ENCODE peak calls at places on chromosomes 16 and 17, in six cellular contexts. S is HepG2, T is A549, M is K562, Y is GM12878, Q is endothelial cell of umbilical vein. W is an unnamed sample.

GRCh38 chr17:50414808-50415207 is 11.2 kb upstream of the ACSF2 start:
- DNase-seq in S (no peak), T (no peak), M (no peak), Y (no peak), Q (no peak), W (no peak)

GRCh38 chr16:50308237-50308965 is 42.0 kb downstream of the ADCY7 start:
- DNase-seq in S (no peak), T (no peak), M (no peak), Y (no peak), Q (no peak), W (no peak)

GRCh38 chr16:83974475-83974874 is 6.4 kb downstream of the NECAB2 start:
- DNase-seq in S (no peak), T (no peak), M (no peak), Y (no peak), Q (no peak), W (no peak)

GRCh38 chr16:54657058-54657708 is 273.5 kb upstream of the IRX5 start:
- DNase-seq in S (no peak), T (peak), M (no peak), Y (no peak), Q (no peak), W (no peak)

GRCh38 chr16:3087836-3088235 is 11.3 kb downstream of the ZSCAN10 start:
- DNase-seq in S (no peak), T (no peak), M (no peak), Y (no peak), Q (no peak), W (no peak)

GRCh38 chr17:27535178-27535928 is 79.1 kb downstream of the KSR1 start:
- DNase-seq in S (no peak), T (no peak), M (peak), Y (no peak), Q (peak), W (no peak)

GRCh38 chr16:23141959-23142740 is 7.1 kb downstream of the USP31 start:
- DNase-seq in S (peak), T (no peak), M (no peak), Y (no peak), Q (no peak), W (no peak)

GRCh38 chr16:78932395-78932794 is 668.1 kb downstream of the MAF start:
- DNase-seq in S (no peak), T (no peak), M (no peak), Y (no peak), Q (no peak), W (no peak)

GRCh38 chr16:84821728-84822676 is 2.2 kb downstream of the CRISPLD2 start:
- DNase-seq in S (no peak), T (no peak), M (no peak), Y (no peak), Q (no peak), W (no peak)

GRCh38 chr17:78883533-78884131 is 19.4 kb downstream of the CEP295NL start:
- DNase-seq in S (peak), T (peak), M (no peak), Y (no peak), Q (peak), W (peak)

GRCh38 chr16:11138769-11139623 is 117.0 kb downstream of the SOCS1 start:
- DNase-seq in S (peak), T (no peak), M (no peak), Y (no peak), Q (no peak), W (peak)

GRCh38 chr17:76527430-76528111 is 9.9 kb downstream of the CYGB start:
- DNase-seq in S (peak), T (no peak), M (peak), Y (no peak), Q (peak), W (no peak)

GRCh38 chr16:75506567-75506966 is 11.3 kb upstream of the CHST6 start:
- DNase-seq in S (peak), T (peak), M (no peak), Y (no peak), Q (no peak), W (peak)

GRCh38 chr17:50114849-50115357 is 15.1 kb downstream of the SAMD14 start:
- DNase-seq in S (peak), T (peak), M (no peak), Y (no peak), Q (peak), W (peak)

GRCh38 chr16:74724820-74725549 is 24.3 kb upstream of the MLKL start:
- DNase-seq in S (no peak), T (no peak), M (no peak), Y (no peak), Q (no peak), W (no peak)

GRCh38 chr16:85173077-85173980 is 61.1 kb upstream of the CIBAR2 start:
- DNase-seq in S (no peak), T (peak), M (peak), Y (no peak), Q (peak), W (no peak)

GRCh38 chr16:4660454-4661007 is 32.8 kb upstream of the NUDT16L1 start:
- DNase-seq in S (peak), T (no peak), M (no peak), Y (no peak), Q (peak), W (no peak)

GRCh38 chr16:7268182-7268581 is 64.5 kb upstream of the RBFOX1 start:
- DNase-seq in S (peak), T (peak), M (peak), Y (no peak), Q (no peak), W (peak)

GRCh38 chr16:73056911-73057310 is 9.0 kb upstream of the ZFHX3 start:
- DNase-seq in S (no peak), T (no peak), M (no peak), Y (no peak), Q (no peak), W (no peak)
- H3K4me3 ChIP-seq in S (peak), T (peak), M (no peak), Y (peak), Q (peak), W (no peak)

GRCh38 chr16:48155926-48156789 is at the start of gene ABCC12:
- DNase-seq in S (no peak), T (no peak), M (no peak), Y (no peak), Q (no peak), W (no peak)

GRCh38 chr16:48158296-48158695 is 2.5 kb upstream of the ABCC12 start:
- DNase-seq in S (peak), T (peak), M (peak), Y (peak), Q (no peak), W (peak)

GRCh38 chr16:48157302-48157701 is 1.5 kb upstream of the ABCC12 start:
- DNase-seq in S (no peak), T (no peak), M (no peak), Y (no peak), Q (no peak), W (no peak)

GRCh38 chr16:48156790-48157209 is 1.0 kb upstream of the ABCC12 start:
- DNase-seq in S (peak), T (peak), M (peak), Y (no peak), Q (peak), W (peak)

DNA sequence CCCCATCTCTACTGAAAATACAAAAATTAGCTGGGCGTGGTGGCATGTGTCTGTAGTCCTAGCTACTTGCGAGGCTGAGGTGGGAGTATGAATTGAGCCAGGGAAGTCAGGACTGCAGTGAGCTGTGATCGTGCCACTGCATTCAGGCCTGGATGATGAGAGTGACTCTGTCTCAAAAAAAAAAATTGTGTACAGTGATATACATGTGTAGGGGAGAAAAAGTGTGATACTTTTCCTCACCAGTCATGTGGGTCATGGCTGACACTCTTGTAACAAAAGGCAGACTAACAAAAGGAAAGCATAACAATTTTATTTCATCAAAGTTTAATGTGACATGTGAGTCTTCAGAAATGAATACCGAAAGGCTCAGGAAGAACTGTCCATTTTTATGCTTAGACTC is 2.0 kb upstream of the ABCC12 start:
- DNase-seq in S (no peak), T (no peak), M (no peak), Y (no peak), Q (no peak), W (no peak)
- TF ChIP-seq MYC in S (no peak), T (no peak), M (no peak), Y (no peak), Q (no peak), W (no peak)

GRCh38 chr16:2036200-2036966 is 9.7 kb downstream of the NHERF2 start:
- DNase-seq in S (no peak), T (no peak), M (no peak), Y (no peak), Q (no peak), W (no peak)
- TF ChIP-seq POLR2A in S (no peak), T (no peak), M (no peak), Y (no peak), Q (no peak), W (no peak)

DNA sequence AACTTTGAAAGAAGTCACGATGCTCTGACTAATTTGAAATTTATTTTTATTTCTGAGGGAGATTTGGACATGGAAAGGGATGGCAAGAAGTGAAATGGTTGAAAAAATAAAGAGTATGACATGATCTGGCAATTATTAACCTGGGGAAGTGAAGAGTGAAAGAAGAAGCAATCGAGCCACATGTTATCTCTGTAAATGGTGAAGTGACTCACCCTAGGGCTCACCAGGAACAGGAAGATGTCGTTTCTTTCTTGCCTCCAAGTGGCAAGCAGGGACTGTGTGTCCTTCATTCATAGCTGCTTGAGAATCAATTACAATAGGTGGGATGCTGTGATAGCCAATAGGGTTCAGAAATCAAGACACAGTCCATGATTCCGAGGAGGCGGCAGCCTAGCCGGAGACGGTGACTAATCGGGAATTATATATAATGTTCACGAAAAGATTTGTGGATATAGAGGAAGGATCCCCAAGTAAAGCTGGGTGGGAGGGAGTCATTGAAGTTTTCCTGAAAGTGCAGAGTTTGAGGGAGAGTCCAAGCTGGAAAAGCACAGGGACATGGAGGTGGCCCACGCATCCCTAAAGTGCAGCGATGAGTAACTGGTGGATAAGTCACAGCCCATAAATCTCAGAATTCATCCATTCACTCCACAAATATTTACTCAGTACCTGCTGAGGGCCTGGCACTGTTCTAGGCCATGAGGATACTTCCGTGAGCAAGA is 18.2 kb upstream of the KRT20 start:
- DNase-seq in S (peak), T (peak), M (peak), Y (no peak), Q (no peak), W (peak)
- H3K4me3 ChIP-seq in S (no peak), T (peak), M (no peak), Y (no peak), Q (no peak), W (no peak)

W was measured in NB4.